ENCODE peak calls at places on chromosomes 2 and 18, in seven cellular contexts. X is GM23338, Z is SK-N-SH, K is HCT116, G is upper lobe of left lung, J is spleen, C is stomach. S is an unnamed sample. For H3K4me1, the result is how much of the 10 kb centered on the place peaks cover.

GRCh38 chr18:1246827-1247226 is 342.2 kb downstream of the ADCYAP1 start:
- DNase-seq in J (peak), X (no peak), C (no peak), G (no peak), K (no peak), Z (no peak), S (no peak)

GRCh38 chr18:55024568-55024967 is 65.3 kb upstream of the CCDC68 start:
- DNase-seq in X (no peak), Z (no peak), C (no peak), K (no peak), G (no peak), J (no peak), S (no peak)

GRCh38 chr2:75600418-75601088 is 39.8 kb upstream of the EVA1A start:
- DNase-seq in J (no peak), G (no peak), X (no peak), Z (no peak), C (no peak), K (no peak), S (no peak)

GRCh38 chr2:223026357-223027110 is 25.5 kb upstream of the KCNE4 start:
- DNase-seq in C (no peak), X (no peak), J (no peak), Z (no peak), K (no peak), G (no peak), S (no peak)

GRCh38 chr18:7876354-7876753 is 309.2 kb downstream of the PTPRM start:
- DNase-seq in G (no peak), Z (no peak), K (no peak), C (no peak), X (no peak), J (no peak), S (no peak)

GRCh38 chr2:3319745-3320566 is 57.7 kb downstream of the EIPR1 start:
- DNase-seq in J (peak), Z (no peak), C (no peak), X (no peak), K (no peak), G (no peak), S (no peak)

GRCh38 chr2:85924522-85924921 is 35.7 kb upstream of the ST3GAL5 start:
- DNase-seq in K (no peak), G (no peak), C (no peak), Z (no peak), X (no peak), J (no peak), S (peak)

GRCh38 chr2:112701092-112701491 is 19.7 kb upstream of the NT5DC4 start:
- DNase-seq in G (no peak), Z (no peak), K (no peak), C (no peak), J (no peak), X (no peak), S (no peak)

GRCh38 chr18:58046087-58046793 is 2.2 kb downstream of the NEDD4L start:
- DNase-seq in K (no peak), X (peak), C (no peak), G (no peak), Z (no peak), J (no peak), S (no peak)

GRCh38 chr2:2575870-2576386 is 244.9 kb upstream of the MYT1L start:
- DNase-seq in X (no peak), G (no peak), Z (no peak), C (no peak), K (no peak), J (peak), S (no peak)

GRCh38 chr2:130378898-130379214 is 23.0 kb downstream of the PTPN18 start:
- DNase-seq in G (no peak), K (no peak), X (no peak), J (no peak), C (no peak), Z (no peak), S (no peak)

GRCh38 chr2:28276076-28276618 is 116.5 kb upstream of the FOSL2 start:
- DNase-seq in G (no peak), C (no peak), X (no peak), J (no peak), Z (no peak), K (peak), S (no peak)

GRCh38 chr2:165952085-165952484 is 1.5 kb downstream of the TTC21B start:
- DNase-seq in Z (no peak), J (no peak), G (no peak), K (no peak), C (no peak), X (no peak), S (no peak)

GRCh38 chr2:165953306-165953654 is 296 bp downstream of the TTC21B start:
- DNase-seq in K (peak), G (no peak), J (no peak), X (no peak), Z (no peak), C (no peak), S (no peak)

GRCh38 chr2:165953655-165954606 is at the start of gene TTC21B:
- DNase-seq in G (peak), J (peak), X (peak), Z (peak), C (peak), K (peak), S (peak)

GRCh38 chr2:165950438-165950837 is 3.1 kb downstream of the TTC21B start:
- DNase-seq in X (no peak), G (no peak), K (no peak), C (no peak), J (no peak), Z (no peak), S (no peak)

GRCh38 chr2:165952600-165953210 is 871 bp downstream of the TTC21B start:
- DNase-seq in J (no peak), Z (no peak), K (no peak), C (no peak), X (no peak), G (no peak), S (no peak)
- TF ChIP-seq POLR2AphosphoS5 in J (no peak), Z (no peak), K (no peak), C (no peak), X (no peak), G (no peak), S (no peak)

DNA sequence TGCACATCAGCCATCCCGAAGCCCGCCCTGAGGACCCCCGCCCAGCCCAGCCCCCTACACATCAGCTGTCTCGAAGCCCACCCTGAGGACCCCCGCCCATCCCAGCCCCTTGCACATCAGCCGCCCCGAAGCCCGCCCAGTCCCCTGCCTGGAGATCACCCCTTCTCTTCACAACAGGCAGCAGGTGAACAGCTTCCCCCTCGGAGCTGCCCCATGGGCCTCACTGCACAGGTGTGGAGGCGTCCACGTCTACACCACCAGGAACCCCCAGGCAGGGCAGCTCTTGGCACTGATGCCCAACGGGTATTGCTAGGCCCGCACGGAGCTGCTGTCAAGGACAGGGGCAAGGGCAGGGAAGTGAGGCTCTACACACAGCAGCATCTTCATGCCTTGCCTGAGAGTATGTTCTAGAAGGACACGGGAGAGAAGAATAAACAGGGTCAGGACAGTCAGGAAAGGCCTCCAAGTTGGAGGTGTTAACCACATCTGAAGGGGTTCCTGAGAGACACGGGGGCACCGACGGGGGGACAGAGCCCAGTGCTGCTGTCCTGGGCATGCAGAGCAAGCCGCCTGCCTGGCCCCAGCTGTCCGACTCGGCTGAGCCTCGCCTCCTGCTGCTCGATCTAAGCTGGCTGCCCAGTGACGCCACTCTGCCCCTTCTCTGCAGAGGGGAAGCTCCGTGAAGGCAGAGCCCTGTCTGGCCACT is 137.4 kb downstream of the HDAC4 start:
- DNase-seq in J (peak), Z (no peak), X (no peak), C (peak), G (peak), K (no peak), S (peak)
- H3K4me1 ChIP-seq in J (half or more), Z (under half), X (under half), C (half or more), G (half or more), K (under half), S (half or more)

GRCh38 chr2:219252084-219252483 is 959 bp upstream of the TUBA4B start:
- DNase-seq in X (no peak), C (peak), K (no peak), G (no peak), J (no peak), Z (no peak), S (peak)

GRCh38 chr2:219252900-219253752 is at the start of gene TUBA4B:
- DNase-seq in C (peak), Z (peak), X (peak), J (peak), K (no peak), G (peak), S (peak)

GRCh38 chr2:219251656-219252055 is 1.4 kb upstream of the TUBA4B start:
- DNase-seq in J (no peak), C (no peak), X (no peak), G (no peak), K (no peak), Z (no peak), S (no peak)

GRCh38 chr2:219253753-219254589 is at the start of gene TUBA4A:
- DNase-seq in J (peak), Z (peak), X (peak), G (peak), C (peak), K (peak), S (peak)

GRCh38 chr2:219252570-219252899 is 508 bp upstream of the TUBA4B start:
- DNase-seq in Z (peak), K (no peak), X (no peak), J (no peak), G (no peak), C (no peak), S (no peak)
- H3K27ac ChIP-seq in Z (no peak), K (peak), X (no peak), J (peak), G (peak), C (peak), S (peak)

DNA sequence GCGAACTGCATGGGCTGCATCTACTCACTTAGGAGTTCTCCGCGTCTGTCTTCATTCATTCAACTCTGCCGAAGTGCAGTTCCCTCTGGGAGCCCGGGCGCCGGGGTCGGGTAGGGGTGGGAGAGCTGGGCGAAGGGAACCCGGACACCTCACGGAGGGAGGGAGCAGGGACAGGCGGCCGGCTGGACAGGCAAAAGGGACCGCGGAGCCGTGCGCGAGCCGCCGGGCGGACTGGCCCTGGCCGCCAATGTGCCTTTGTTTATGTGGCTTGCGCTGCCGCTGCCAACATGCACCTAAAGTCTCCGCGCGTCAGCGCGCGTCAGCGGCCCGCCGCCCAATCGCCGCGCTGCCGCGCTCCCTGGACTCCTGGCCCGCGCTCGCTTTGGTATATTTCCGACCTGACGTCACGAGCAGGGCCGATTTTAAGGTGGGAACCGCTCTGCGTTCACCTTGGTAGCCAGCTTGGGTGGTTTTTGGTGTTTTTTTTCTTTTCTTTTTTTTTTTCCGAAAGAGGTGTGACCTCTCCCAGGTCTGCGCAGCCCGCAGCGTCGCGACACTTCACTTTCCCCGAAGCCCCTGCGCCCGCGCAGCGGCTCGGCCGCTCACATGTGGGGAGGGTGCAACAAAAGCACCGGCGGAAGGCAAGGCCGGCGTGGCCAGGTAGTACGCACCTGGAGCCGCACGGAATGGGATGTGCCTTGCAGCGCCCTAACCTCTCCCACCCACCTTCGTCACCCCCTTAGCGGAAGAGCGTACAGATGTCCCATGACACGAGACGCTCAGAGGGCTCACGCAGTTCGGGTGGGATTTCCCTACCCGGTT is at the start of gene NR4A2:
- DNase-seq in C (peak), Z (peak), X (peak), J (peak), G (peak), K (peak), S (peak)
- TF ChIP-seq POLR2AphosphoS5 in C (peak), Z (no peak), X (no peak), J (peak), G (peak), K (peak), S (peak)

GRCh38 chr2:231187736-231188505 is 10.5 kb upstream of the ARMC9 start:
- DNase-seq in Z (peak), G (no peak), X (no peak), C (peak), K (no peak), J (no peak), S (no peak)
- H3K4me1 ChIP-seq in Z (under half), G (under half), X (under half), C (under half), K (under half), J (under half), S (under half)

GRCh38 chr18:77114070-77114563 is 18.5 kb downstream of the MBP start:
- DNase-seq in Z (no peak), J (no peak), C (no peak), G (no peak), X (no peak), K (no peak), S (no peak)

GRCh38 chr18:77113361-77114069 is 19.1 kb downstream of the MBP start:
- DNase-seq in J (no peak), C (no peak), K (no peak), G (no peak), Z (no peak), X (no peak), S (no peak)

GRCh38 chr18:77110936-77111335 is 21.6 kb downstream of the MBP start:
- DNase-seq in C (no peak), Z (no peak), G (no peak), K (no peak), J (no peak), X (no peak), S (no peak)

GRCh38 chr18:77111449-77112160 is 21.0 kb downstream of the MBP start:
- DNase-seq in Z (no peak), G (no peak), X (no peak), C (no peak), K (no peak), J (no peak), S (no peak)

GRCh38 chr18:77112161-77112801 is 20.3 kb downstream of the MBP start:
- DNase-seq in Z (no peak), K (no peak), G (peak), X (peak), J (no peak), C (no peak), S (no peak)
- H3K27ac ChIP-seq in Z (no peak), K (no peak), G (no peak), X (no peak), J (peak), C (no peak), S (peak)

DNA sequence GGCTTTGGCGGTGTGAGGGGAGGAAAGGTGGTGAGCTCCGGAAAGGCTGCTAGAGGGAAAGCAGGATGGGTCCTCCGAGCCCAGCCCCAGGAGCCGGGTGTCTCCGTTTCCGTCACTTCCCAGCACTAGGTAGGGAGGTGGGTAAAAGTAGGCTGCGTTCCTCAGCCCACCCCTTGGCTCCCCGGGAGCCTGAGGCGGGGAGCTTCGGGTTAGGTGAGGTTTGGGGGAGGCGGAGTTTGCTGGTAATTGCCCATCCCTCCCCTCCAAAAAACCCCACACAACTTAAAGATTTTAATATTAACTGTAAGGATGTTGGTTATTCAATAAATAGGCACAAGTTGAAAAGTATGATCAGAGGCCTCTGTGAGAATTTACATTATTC is 552 bp upstream of the ATF2 start:
- DNase-seq in X (no peak), G (no peak), K (no peak), C (no peak), Z (no peak), J (no peak), S (no peak)
- TF ChIP-seq POLR2AphosphoS5 in X (peak), G (peak), K (peak), C (no peak), Z (peak), J (no peak), S (no peak)

DNA sequence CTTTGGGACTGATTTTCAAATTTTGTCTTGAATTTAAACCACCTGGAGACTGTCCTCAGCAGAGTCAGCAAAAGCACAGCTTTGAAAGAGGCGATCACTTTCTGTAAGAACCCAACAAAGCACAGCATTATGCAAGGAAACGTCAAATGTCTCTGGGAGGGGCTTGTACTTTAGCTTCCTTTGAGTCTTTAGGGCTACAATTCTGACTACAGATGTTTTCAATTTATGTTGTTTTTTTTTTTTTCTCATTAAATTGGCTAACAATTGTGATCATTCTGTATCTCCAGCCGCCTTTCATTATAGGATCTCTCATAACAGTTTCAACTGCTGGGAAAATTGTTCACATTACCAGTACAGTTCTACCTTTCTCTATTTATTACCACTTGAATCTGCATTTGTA is 48.3 kb downstream of the COL3A1 start:
- DNase-seq in J (no peak), K (no peak), G (no peak), C (no peak), X (no peak), Z (peak), S (no peak)
- H3K4me1 ChIP-seq in J (under half), K (under half), G (under half), C (under half), X (under half), Z (under half), S (under half)

GRCh38 chr2:158995677-158996049 is 27.2 kb downstream of the TANC1 start:
- DNase-seq in C (no peak), G (peak), Z (no peak), X (no peak), J (no peak), K (no peak), S (no peak)
- H3K27ac ChIP-seq in C (no peak), G (peak), Z (no peak), X (peak), J (no peak), K (no peak), S (no peak)

DNA sequence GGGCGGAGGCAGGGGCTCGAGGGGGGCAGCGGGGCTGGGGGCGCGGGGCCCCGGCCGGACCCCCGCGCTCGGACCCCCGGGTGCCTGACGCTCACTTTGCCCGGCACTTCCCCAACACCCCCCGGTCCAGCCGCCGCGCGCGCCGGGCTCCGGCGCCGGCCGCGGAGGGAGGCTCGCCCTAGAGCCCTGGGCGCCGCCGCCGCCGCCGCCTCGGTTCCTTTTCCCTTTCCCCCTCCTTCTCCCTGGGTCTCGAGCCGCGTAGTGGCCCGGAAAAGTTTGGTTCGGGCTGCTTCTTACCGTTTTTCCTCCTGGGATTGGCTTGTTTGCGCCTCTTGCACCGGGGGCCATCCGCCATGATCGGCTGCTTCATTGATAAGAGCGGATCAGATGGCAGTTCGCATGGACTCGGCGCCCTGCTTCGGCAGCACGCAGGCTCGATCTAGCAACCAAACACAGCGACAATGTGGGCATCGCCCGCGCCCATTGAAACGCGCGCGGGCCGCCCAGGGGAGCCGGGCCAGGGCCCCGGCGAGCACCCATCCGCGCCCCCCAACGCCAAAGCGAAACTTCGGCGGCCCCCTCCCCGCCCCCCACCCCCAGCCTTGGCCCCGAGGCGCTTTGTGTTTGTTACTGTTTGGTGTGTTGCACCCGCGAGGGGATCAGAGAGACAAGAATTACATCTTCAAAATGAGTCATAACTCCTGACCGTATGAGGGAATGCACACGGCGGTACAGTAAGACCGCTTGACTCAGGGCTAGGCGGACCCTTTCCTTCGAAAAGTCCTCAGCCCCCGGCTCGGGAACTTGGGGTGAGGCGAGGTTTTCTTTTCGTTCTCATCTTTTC is 2.7 kb downstream of the ZEB2 start:
- DNase-seq in C (no peak), Z (peak), G (peak), X (peak), K (no peak), J (peak), S (peak)
- TF ChIP-seq POLR2AphosphoS5 in C (peak), Z (peak), G (peak), X (no peak), K (no peak), J (peak), S (peak)